ENCODE peak calls at places on chromosomes 6 and 20, in four cellular contexts. F is SK-N-SH, R is suprapubic skin, I is A549. Z is an unnamed sample.
A peak's percentile ranks its signal among the peaks of the same experiment; 100 is the strongest.

GRCh38 chr6:41334482-41335023 is 855 bp upstream of the NCR2 start:
- DNase-seq in R (no peak), I (no peak), F (peak; percentile 41), Z (no peak)

GRCh38 chr20:64055893-64056638 is 6.6 kb upstream of the SOX18 start:
- DNase-seq in I (no peak), R (no peak), F (peak; percentile 57), Z (no peak)

GRCh38 chr20:1240549-1240948 is 14.7 kb downstream of the RAD21L1 start:
- DNase-seq in F (no peak), R (no peak), I (no peak), Z (no peak)

GRCh38 chr6:40960784-40961430 is 78.1 kb downstream of the UNC5CL start:
- DNase-seq in R (no peak), I (no peak), F (no peak), Z (no peak)

GRCh38 chr20:9068896-9069663 is at the start of gene PLCB4:
- DNase-seq in F (peak; percentile 75), I (peak; percentile 63), R (peak; percentile 85), Z (peak; percentile 60)

GRCh38 chr6:72040106-72040505 is 153.8 kb downstream of the RIMS1 start:
- DNase-seq in R (no peak), I (no peak), F (no peak), Z (no peak)

GRCh38 chr6:157479464-157480303 is 98.7 kb downstream of the ZDHHC14 start:
- DNase-seq in R (no peak), I (no peak), F (no peak), Z (no peak)

GRCh38 chr20:45173531-45173930 is 1.2 kb upstream of the PI3 start:
- DNase-seq in R (no peak), I (no peak), F (no peak), Z (no peak)

GRCh38 chr20:55678126-55678525 is 327.2 kb downstream of the CBLN4 start:
- DNase-seq in R (no peak), F (no peak), I (no peak), Z (peak; percentile 16)

GRCh38 chr20:44067650-44068081 is 119.3 kb downstream of the JPH2 start:
- DNase-seq in I (no peak), F (no peak), R (no peak), Z (no peak)

GRCh38 chr6:105019285-105019684 is 62.4 kb downstream of the LIN28B start:
- DNase-seq in R (no peak), I (no peak), F (no peak), Z (no peak)

GRCh38 chr20:29079769-29080690 is 2177.4 kb upstream of the DEFB115 start:
- DNase-seq in R (no peak), I (peak; percentile 60), F (peak; percentile 87), Z (no peak)

GRCh38 chr20:63766695-63767426 is 27.3 kb downstream of the SLC2A4RG start:
- DNase-seq in R (no peak), I (no peak), F (no peak), Z (no peak)

GRCh38 chr6:125858427-125859320 is 67.9 kb downstream of the NCOA7 start:
- DNase-seq in I (peak; percentile 85), F (peak; percentile 33), R (no peak), Z (peak; percentile 65)

GRCh38 chr6:1143655-1144054 is 168.2 kb upstream of the FOXQ1 start:
- DNase-seq in I (no peak), R (no peak), F (no peak), Z (no peak)

GRCh38 chr20:4559906-4560305 is 161.8 kb upstream of the PRND start:
- DNase-seq in F (no peak), I (no peak), R (no peak), Z (no peak)

GRCh38 chr20:62103508-62104233 is 18.6 kb upstream of the LSM14B start:
- DNase-seq in R (no peak), I (no peak), F (no peak), Z (no peak)

GRCh38 chr20:62104234-62104789 is 18.0 kb upstream of the LSM14B start:
- DNase-seq in R (no peak), F (no peak), I (no peak), Z (no peak)

GRCh38 chr20:62101078-62101477 is 21.2 kb upstream of the LSM14B start:
- DNase-seq in I (no peak), F (no peak), R (no peak), Z (no peak)

GRCh38 chr20:62104791-62105345 is 17.4 kb upstream of the LSM14B start:
- DNase-seq in R (no peak), I (no peak), F (no peak), Z (peak; percentile 41)

DNA sequence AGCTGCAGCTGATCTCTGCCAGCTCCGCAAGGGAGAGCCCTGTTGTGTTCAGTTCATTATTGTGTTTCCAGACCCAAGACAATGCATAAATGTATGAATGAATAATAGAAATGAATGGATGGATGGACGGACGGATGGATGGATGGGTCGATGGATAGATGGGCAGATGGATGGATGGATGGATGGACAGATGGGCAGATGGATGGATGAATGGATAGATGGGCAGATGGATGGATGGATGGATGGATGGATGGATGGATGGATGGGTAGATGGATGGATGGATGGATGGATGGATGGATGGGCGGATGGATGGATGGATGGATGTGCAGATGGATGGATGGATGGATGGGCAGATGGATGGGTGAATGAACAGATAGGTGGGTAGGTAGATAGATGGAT is 16.7 kb upstream of the LSM14B start:
- DNase-seq in F (no peak), R (no peak), I (no peak), Z (no peak)
- H3K9me3 ChIP-seq in F (peaks cover 4% of the 10 kb centered on the region), R (peaks cover 29% of the 10 kb centered on the region), I (peaks cover 87% of the 10 kb centered on the region), Z (peaks cover 40% of the 10 kb centered on the region)

GRCh38 chr6:169800116-169800667 is 48.8 kb downstream of the ERMARD start:
- DNase-seq in F (no peak), I (no peak), R (peak; percentile 68), Z (no peak)

GRCh38 chr6:169799474-169799926 is 48.1 kb downstream of the ERMARD start:
- DNase-seq in I (no peak), R (no peak), F (no peak), Z (no peak)

GRCh38 chr6:169800668-169801395 is 49.4 kb downstream of the ERMARD start:
- DNase-seq in I (peak; percentile 52), R (peak; percentile 70), F (no peak), Z (peak; percentile 30)

GRCh38 chr6:169801396-169802160 is 50.2 kb downstream of the ERMARD start:
- DNase-seq in F (no peak), I (no peak), R (peak; percentile 75), Z (no peak)

DNA sequence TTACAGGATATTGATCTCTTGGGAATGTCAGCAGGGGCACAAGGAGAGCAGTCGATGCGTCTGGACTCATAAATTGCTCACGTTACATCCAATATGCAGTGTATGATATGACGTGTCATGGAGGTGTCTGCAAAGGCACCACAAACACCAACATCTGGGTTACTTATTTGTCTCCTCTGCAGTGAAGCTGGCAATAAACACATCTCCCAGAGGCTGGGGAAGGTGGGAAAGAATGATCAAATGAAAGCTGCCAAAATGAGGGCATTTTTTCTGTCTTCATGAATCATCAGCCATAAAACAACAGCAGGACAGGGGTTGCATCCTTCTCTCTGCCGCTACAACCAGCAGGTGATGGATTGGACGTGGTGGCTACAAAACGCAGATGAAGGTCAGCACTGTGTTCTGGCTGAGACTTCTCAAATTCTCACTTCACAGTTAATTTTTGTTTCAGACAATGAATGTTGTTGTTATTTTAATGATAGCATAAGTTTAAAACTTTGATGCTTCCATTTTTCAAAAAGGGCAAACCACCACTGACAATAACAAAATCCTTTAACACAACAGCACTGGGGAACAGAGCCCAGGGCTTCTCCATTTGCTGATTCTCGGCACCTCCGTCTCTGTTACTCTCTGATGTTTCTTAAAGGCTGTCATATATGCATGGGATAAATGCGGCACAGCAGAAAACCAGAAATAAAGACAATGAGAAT is 47.5 kb downstream of the ERMARD start:
- DNase-seq in I (no peak), R (peak; percentile 12), F (no peak), Z (no peak)
- TF ChIP-seq EP300 in I (no peak), R (no peak), F (no peak), Z (no peak)

GRCh38 chr6:36121752-36122494 is 8.4 kb upstream of the MAPK13 start:
- DNase-seq in F (no peak), I (no peak), R (no peak), Z (no peak)
- H3K27ac ChIP-seq in F (no peak overlapping the region), I (no peak overlapping the region), R (peak overlapping the region; percentile 36), Z (peak overlapping the region; percentile 81)

DNA sequence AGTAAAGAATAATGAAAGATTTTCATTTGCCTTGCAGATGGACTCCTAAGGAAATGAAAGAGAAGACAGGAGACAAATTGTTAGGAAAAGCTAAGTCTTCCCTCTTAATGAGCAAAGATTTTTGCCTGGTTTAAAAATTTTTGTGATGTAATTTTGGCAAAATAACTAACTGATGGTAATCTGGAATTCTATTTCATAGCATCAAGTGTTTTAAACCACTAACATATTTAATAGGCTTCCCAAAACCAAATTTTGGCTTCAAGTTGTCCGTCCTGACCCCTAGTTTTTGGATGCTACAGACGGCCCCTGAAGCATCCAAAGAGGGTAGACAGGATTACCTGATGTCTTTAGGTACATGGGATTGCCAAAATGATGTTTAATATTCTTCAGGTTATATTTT is 124.3 kb downstream of the TPBG start:
- DNase-seq in R (no peak), I (no peak), F (no peak), Z (no peak)
- H3K9me3 ChIP-seq in R (peaks cover 17% of the 10 kb centered on the region), I (no peaks in the 10 kb centered on the region), F (no peaks in the 10 kb centered on the region), Z (peaks cover 11% of the 10 kb centered on the region)

DNA sequence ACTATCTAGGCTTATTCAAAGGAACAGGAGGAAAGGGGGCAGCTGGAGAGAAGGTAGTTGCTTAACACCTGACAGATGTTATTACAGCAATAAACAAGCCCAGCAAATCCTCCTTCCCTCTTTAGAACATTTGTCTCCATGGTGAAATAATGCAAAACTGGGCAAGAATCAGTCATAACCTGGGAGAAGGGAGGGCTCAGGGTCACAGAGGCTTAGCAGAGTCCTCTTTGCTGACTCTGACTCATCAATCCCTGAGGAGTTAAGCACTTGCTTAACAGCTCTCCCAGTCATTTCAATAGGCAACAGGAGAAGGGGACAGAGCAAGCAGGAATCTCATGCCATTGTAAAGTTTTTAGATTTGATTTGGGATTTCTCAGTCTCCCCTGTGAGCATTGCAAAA is 230.2 kb downstream of the IBTK start:
- DNase-seq in R (no peak), I (peak; percentile 8), F (no peak), Z (no peak)
- TF ChIP-seq EP300 in R (no peak), I (no peak), F (no peak), Z (no peak)